ENCODE peak calls at places on chromosomes 13 and 19, in four cellular contexts. One of them, this sample, is unnamed.

GRCh38 chr19:3632098-3632497 is 5.5 kb upstream of the CACTIN start:
- DNase-seq in K562: no peak
- DNase-seq in HCT116: no peak
- DNase-seq in fibroblast of lung: no peak
- DNase-seq in this sample: no peak

GRCh38 chr13:99982021-99982740 is 597 bp downstream of the ZIC2 start:
- DNase-seq in K562: peak; percentile 35
- DNase-seq in fibroblast of lung: no peak
- DNase-seq in HCT116: no peak
- DNase-seq in this sample: no peak

GRCh38 chr13:45500492-45501174 is 35.9 kb downstream of the COG3 start:
- DNase-seq in HCT116: peak; percentile 63
- DNase-seq in fibroblast of lung: peak; percentile 94
- DNase-seq in K562: no peak
- DNase-seq in this sample: peak; percentile 56

GRCh38 chr13:106493569-106493968 is 41.9 kb downstream of the EFNB2 start:
- DNase-seq in fibroblast of lung: no peak
- DNase-seq in HCT116: no peak
- DNase-seq in K562: no peak
- DNase-seq in this sample: no peak

GRCh38 chr19:1373534-1374249 is 10.0 kb upstream of the NDUFS7 start:
- DNase-seq in HCT116: no peak
- DNase-seq in K562: no peak
- DNase-seq in fibroblast of lung: peak; percentile 25
- DNase-seq in this sample: no peak

GRCh38 chr19:41411682-41412265 is 14.2 kb downstream of the BCKDHA start:
- DNase-seq in HCT116: no peak
- DNase-seq in fibroblast of lung: no peak
- DNase-seq in K562: no peak
- DNase-seq in this sample: no peak

GRCh38 chr19:4455742-4456565 is 1.6 kb downstream of the UBXN6 start:
- DNase-seq in fibroblast of lung: peak; percentile 78
- DNase-seq in K562: peak; percentile 72
- DNase-seq in HCT116: no peak
- DNase-seq in this sample: no peak

GRCh38 chr19:45404557-45405434 is at the start of gene PPP1R13L:
- DNase-seq in HCT116: peak; percentile 96
- DNase-seq in fibroblast of lung: peak; percentile 53
- DNase-seq in K562: peak; percentile 92
- DNase-seq in this sample: peak; percentile 94

GRCh38 chr19:2231621-2232221 is 4.4 kb downstream of the PLEKHJ1 start:
- DNase-seq in HCT116: no peak
- DNase-seq in fibroblast of lung: no peak
- DNase-seq in K562: no peak
- DNase-seq in this sample: no peak

GRCh38 chr19:18453269-18454024 is 15.5 kb upstream of the ISYNA1 start:
- DNase-seq in fibroblast of lung: peak; percentile 43
- DNase-seq in HCT116: no peak
- DNase-seq in K562: no peak
- DNase-seq in this sample: no peak

GRCh38 chr13:86933676-86934075 is 737.5 kb upstream of the SLITRK5 start:
- DNase-seq in K562: no peak
- DNase-seq in HCT116: no peak
- DNase-seq in fibroblast of lung: no peak
- DNase-seq in this sample: no peak

GRCh38 chr19:3737487-3738205 is 23.8 kb downstream of the APBA3 start:
- DNase-seq in K562: no peak
- DNase-seq in fibroblast of lung: peak; percentile 8
- DNase-seq in HCT116: no peak
- DNase-seq in this sample: no peak

GRCh38 chr19:35913589-35913988 is 5.5 kb upstream of the TYROBP start:
- DNase-seq in HCT116: no peak
- DNase-seq in K562: no peak
- DNase-seq in fibroblast of lung: no peak
- DNase-seq in this sample: no peak

GRCh38 chr19:46299004-46299509 is 2.2 kb downstream of the HIF3A start:
- DNase-seq in fibroblast of lung: peak; percentile 96
- DNase-seq in HCT116: peak; percentile 45
- DNase-seq in K562: peak; percentile 7
- DNase-seq in this sample: peak; percentile 25

GRCh38 chr13:110290153-110290552 is 16.8 kb downstream of the COL4A1 start:
- DNase-seq in K562: no peak
- DNase-seq in fibroblast of lung: no peak
- DNase-seq in HCT116: no peak
- DNase-seq in this sample: no peak

GRCh38 chr19:51713319-51714285 is 10.2 kb downstream of the HAS1 start:
- DNase-seq in fibroblast of lung: no peak
- DNase-seq in K562: no peak
- DNase-seq in HCT116: no peak
- DNase-seq in this sample: no peak

GRCh38 chr19:861756-862528 is 2.5 kb downstream of the CFD start:
- DNase-seq in K562: peak; percentile 95
- DNase-seq in fibroblast of lung: peak; percentile 34
- DNase-seq in HCT116: peak; percentile 63
- DNase-seq in this sample: no peak

GRCh38 chr19:13281567-13282291 is 131.5 kb downstream of the IER2 start:
- DNase-seq in fibroblast of lung: no peak
- DNase-seq in K562: no peak
- DNase-seq in HCT116: no peak
- DNase-seq in this sample: no peak

GRCh38 chr13:35872369-35872768 is 258.8 kb downstream of the DCLK1 start:
- DNase-seq in K562: no peak
- DNase-seq in HCT116: no peak
- DNase-seq in fibroblast of lung: no peak
- DNase-seq in this sample: no peak

GRCh38 chr19:18416778-18417249 is 2.4 kb upstream of the SSBP4 start:
- DNase-seq in fibroblast of lung: peak; percentile 85
- DNase-seq in K562: peak; percentile 97
- DNase-seq in HCT116: no peak
- DNase-seq in this sample: no peak

GRCh38 chr19:24004166-24004565 is 82.8 kb upstream of the ZNF254 start:
- DNase-seq in HCT116: no peak
- DNase-seq in K562: no peak
- DNase-seq in fibroblast of lung: no peak
- DNase-seq in this sample: no peak

GRCh38 chr19:43606569-43607229 is 5.2 kb upstream of the SRRM5 start:
- DNase-seq in fibroblast of lung: no peak
- DNase-seq in HCT116: no peak
- DNase-seq in K562: no peak
- DNase-seq in this sample: no peak

GRCh38 chr13:74082741-74083160 is 51.5 kb downstream of the KLF12 start:
- DNase-seq in HCT116: no peak
- DNase-seq in K562: no peak
- DNase-seq in fibroblast of lung: no peak
- DNase-seq in this sample: no peak
- H4K20me1 ChIP-seq in HCT116: no peaks in the 10 kb centered on the region
- H4K20me1 ChIP-seq in K562: no peaks in the 10 kb centered on the region
- H4K20me1 ChIP-seq in fibroblast of lung: no peaks in the 10 kb centered on the region
- H4K20me1 ChIP-seq in this sample: no peaks in the 10 kb centered on the region

DNA sequence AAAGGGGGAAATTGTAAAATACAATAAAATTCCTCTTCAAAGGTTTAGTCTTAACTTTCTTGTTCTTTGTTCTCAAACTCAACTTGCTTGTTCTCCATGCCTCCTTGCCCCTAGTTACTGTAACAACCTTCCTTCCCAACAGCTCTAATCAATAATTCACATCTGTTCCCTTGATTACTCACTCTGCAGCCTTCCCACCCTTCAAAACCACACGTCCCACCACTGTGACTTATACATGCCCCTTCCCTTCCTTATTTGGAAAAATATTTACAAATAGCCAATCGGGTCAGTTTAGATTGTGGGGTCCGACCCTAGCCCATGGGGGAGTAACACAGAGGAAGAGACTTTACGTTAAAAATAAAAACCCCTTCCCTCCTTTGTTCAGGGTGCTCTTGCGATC is 622 bp upstream of the ZNF93 start:
- DNase-seq in fibroblast of lung: peak; percentile 89
- DNase-seq in HCT116: no peak
- DNase-seq in K562: peak; percentile 64
- DNase-seq in this sample: no peak
- H3K9ac ChIP-seq in fibroblast of lung: peak overlapping the region; percentile 11
- H3K9ac ChIP-seq in HCT116: no peak overlapping the region
- H3K9ac ChIP-seq in K562: no peak overlapping the region
- H3K9ac ChIP-seq in this sample: peak overlapping the region; percentile 85

DNA sequence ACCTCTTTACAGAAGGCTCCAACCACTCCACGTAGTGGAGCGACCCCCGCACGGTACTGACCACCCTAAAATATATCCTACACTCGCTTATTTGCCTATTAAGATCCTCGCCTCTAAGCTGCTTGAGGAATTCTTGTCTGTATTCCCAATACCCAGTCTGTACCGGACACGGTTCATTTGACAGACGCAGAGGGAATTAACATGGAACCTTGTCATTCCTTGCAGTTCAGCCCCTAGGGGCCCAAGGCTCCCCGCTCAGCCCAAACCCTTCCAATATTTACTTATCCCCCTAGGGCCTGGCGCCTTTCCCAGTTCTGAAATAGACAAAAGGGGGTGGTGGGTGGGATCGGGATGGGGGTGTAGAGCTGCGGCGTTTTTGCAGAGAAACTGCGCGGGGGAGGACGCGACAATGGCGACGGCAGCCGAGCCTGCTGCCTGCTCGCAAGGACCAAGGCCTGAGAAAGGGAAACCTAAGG is 638 bp downstream of the AKAP8L start:
- DNase-seq in fibroblast of lung: peak; percentile 36
- DNase-seq in K562: peak; percentile 43
- DNase-seq in HCT116: no peak
- DNase-seq in this sample: no peak
- H4K20me1 ChIP-seq in fibroblast of lung: peaks cover 1% of the 10 kb centered on the region
- H4K20me1 ChIP-seq in K562: peaks cover 14% of the 10 kb centered on the region
- H4K20me1 ChIP-seq in HCT116: peaks cover 4% of the 10 kb centered on the region
- H4K20me1 ChIP-seq in this sample: peaks cover 12% of the 10 kb centered on the region

GRCh38 chr19:50567052-50567841 is 988 bp downstream of the LRRC4B start:
- DNase-seq in HCT116: no peak
- DNase-seq in K562: peak; percentile 44
- DNase-seq in fibroblast of lung: no peak
- DNase-seq in this sample: no peak
- H3K9ac ChIP-seq in HCT116: no peak overlapping the region
- H3K9ac ChIP-seq in K562: no peak overlapping the region
- H3K9ac ChIP-seq in fibroblast of lung: no peak overlapping the region
- H3K9ac ChIP-seq in this sample: no peak overlapping the region

This sample was measured in keratinocyte.